ENCODE peak calls at places on chromosomes 7 and 10, in nine cellular contexts. G is fibroblast of lung; T is nephron progenitor cell; P is central memory CD4-positive, alpha-beta T cell; Q is activated B cell treated with CpG ODN at 0.5 μM for 24 hours; J is cardiac muscle cell; Y is CD4-positive, CD25-positive, alpha-beta regulatory T cell; D is smooth muscle cell of the brain vasculature; Z is activated effector memory CD4-positive, alpha-beta T cell treated with anti-CD3 and anti-CD28 coated beads, Interleukin-2, amount 50 U/mL, for 16 hours. U is an unnamed sample.

GRCh38 chr7:75595766-75596165 is 103.6 kb downstream of the SPDYE5 start:
- DNase-seq in G (peak; percentile 9), T (no peak), P (no peak), Q (no peak), J (no peak), Y (no peak), D (no peak), Z (no peak), U (no peak)

GRCh38 chr7:17407229-17407628 is 108.8 kb downstream of the AHR start:
- DNase-seq in G (no peak), T (no peak), P (no peak), Q (no peak), J (no peak), Y (no peak), D (no peak), Z (no peak), U (no peak)

GRCh38 chr10:43595739-43596298 is 10.4 kb upstream of the ZNF485 start:
- DNase-seq in G (no peak), T (no peak), P (peak; percentile 3), Q (no peak), J (no peak), Y (peak; percentile 15), D (no peak), Z (no peak), U (no peak)

GRCh38 chr10:3911713-3912442 is 126.9 kb upstream of the KLF6 start:
- DNase-seq in G (peak; percentile 65), T (no peak), P (no peak), Q (no peak), J (peak; percentile 38), Y (no peak), D (no peak), Z (no peak), U (no peak)

GRCh38 chr7:148849393-148850098 is 34.5 kb downstream of the EZH2 start:
- DNase-seq in G (no peak), T (no peak), P (no peak), Q (no peak), J (peak; percentile 35), Y (no peak), D (no peak), Z (no peak), U (no peak)

GRCh38 chr10:14585287-14586193 is 189.2 kb downstream of the FAM107B start:
- DNase-seq in G (no peak), T (no peak), P (no peak), Q (no peak), J (no peak), Y (no peak), D (no peak), Z (no peak), U (no peak)

GRCh38 chr10:79438699-79439085 is 6.7 kb downstream of the ZCCHC24 start:
- DNase-seq in G (no peak), T (no peak), P (no peak), Q (no peak), J (no peak), Y (no peak), D (no peak), Z (peak; percentile 43), U (no peak)

GRCh38 chr10:116444527-116445142 is 17.0 kb downstream of the PNLIPRP3 start:
- DNase-seq in G (peak; percentile 24), T (peak; percentile 51), P (no peak), Q (no peak), J (peak; percentile 70), Y (peak; percentile 17), D (peak; percentile 4), Z (no peak), U (peak; percentile 49)

GRCh38 chr7:40922316-40922670 is 780.6 kb downstream of the INHBA start:
- DNase-seq in G (peak; percentile 84), T (no peak), P (no peak), Q (no peak), J (no peak), Y (no peak), D (no peak), Z (no peak), U (no peak)

GRCh38 chr7:88927-89921 is 103.1 kb upstream of the FAM20C start:
- DNase-seq in G (peak; percentile 99), T (no peak), P (no peak), Q (no peak), J (no peak), Y (no peak), D (peak; percentile 69), Z (peak; percentile 57), U (no peak)

GRCh38 chr10:71217266-71218045 is 5.1 kb downstream of the UNC5B start:
- DNase-seq in G (peak; percentile 48), T (peak; percentile 67), P (no peak), Q (no peak), J (peak; percentile 76), Y (no peak), D (no peak), Z (peak; percentile 55), U (peak; percentile 62)

GRCh38 chr10:77111611-77112550 is 525.7 kb downstream of the KCNMA1 start:
- DNase-seq in G (peak; percentile 95), T (peak; percentile 31), P (no peak), Q (no peak), J (peak; percentile 62), Y (peak; percentile 14), D (peak; percentile 47), Z (no peak), U (peak; percentile 76)

GRCh38 chr7:54773472-54774399 is 14.7 kb upstream of the SEC61G start:
- DNase-seq in G (peak; percentile 74), T (peak; percentile 85), P (peak; percentile 45), Q (peak; percentile 34), J (peak; percentile 87), Y (peak; percentile 63), D (peak; percentile 69), Z (peak; percentile 87), U (peak; percentile 80)

GRCh38 chr10:131178521-131178920 is 133.0 kb downstream of the TCERG1L start:
- DNase-seq in G (no peak), T (no peak), P (no peak), Q (no peak), J (no peak), Y (no peak), D (no peak), Z (peak; percentile 43), U (no peak)

GRCh38 chr7:88090233-88090632 is 129.6 kb downstream of the SRI start:
- DNase-seq in G (no peak), T (no peak), P (no peak), Q (no peak), J (no peak), Y (no peak), D (no peak), Z (no peak), U (no peak)

GRCh38 chr10:7819126-7819470 is 793 bp downstream of the TAF3 start:
- DNase-seq in G (peak; percentile 44), T (peak; percentile 40), P (peak; percentile 3), Q (no peak), J (peak; percentile 67), Y (peak; percentile 52), D (no peak), Z (peak; percentile 71), U (no peak)

GRCh38 chr10:55631071-55631654 is 729.9 kb downstream of the ZWINT start:
- DNase-seq in G (peak; percentile 40), T (peak; percentile 88), P (no peak), Q (no peak), J (peak; percentile 90), Y (peak; percentile 21), D (no peak), Z (no peak), U (peak; percentile 88)

GRCh38 chr7:50355817-50356178 is 51.3 kb downstream of the IKZF1 start:
- DNase-seq in G (no peak), T (no peak), P (no peak), Q (no peak), J (peak; percentile 45), Y (no peak), D (no peak), Z (no peak), U (no peak)

GRCh38 chr10:78045856-78046255 is 12.2 kb downstream of the RPS24 start:
- DNase-seq in G (no peak), T (no peak), P (no peak), Q (no peak), J (no peak), Y (no peak), D (no peak), Z (no peak), U (no peak)

GRCh38 chr10:106224676-106225075 is 939.8 kb downstream of the SORCS1 start:
- DNase-seq in G (no peak), T (no peak), P (no peak), Q (no peak), J (no peak), Y (no peak), D (no peak), Z (no peak), U (no peak)

GRCh38 chr10:13614530-13615332 is 28.0 kb downstream of the PRPF18 start:
- DNase-seq in G (peak; percentile 90), T (peak; percentile 41), P (no peak), Q (no peak), J (peak; percentile 9), Y (no peak), D (no peak), Z (no peak), U (peak; percentile 53)

GRCh38 chr7:50667789-50668226 is 102.6 kb upstream of the DDC start:
- DNase-seq in G (no peak), T (no peak), P (no peak), Q (no peak), J (no peak), Y (no peak), D (no peak), Z (no peak), U (no peak)

GRCh38 chr7:124338861-124339260 is 306.0 kb upstream of the TMEM229A start:
- DNase-seq in G (no peak), T (no peak), P (no peak), Q (no peak), J (no peak), Y (no peak), D (no peak), Z (no peak), U (no peak)

GRCh38 chr7:157522954-157523353 is 186.2 kb downstream of the DNAJB6 start:
- DNase-seq in G (no peak), T (no peak), P (no peak), Q (no peak), J (no peak), Y (no peak), D (no peak), Z (peak; percentile 37), U (no peak)

GRCh38 chr7:94355389-94355788 is 39.3 kb upstream of the COL1A2 start:
- DNase-seq in G (peak; percentile 73), T (no peak), P (no peak), Q (no peak), J (no peak), Y (no peak), D (no peak), Z (no peak), U (no peak)

GRCh38 chr7:1992554-1992953 is 240.2 kb downstream of the MAD1L1 start:
- DNase-seq in G (no peak), T (no peak), P (no peak), Q (no peak), J (peak; percentile 43), Y (no peak), D (no peak), Z (no peak), U (no peak)

GRCh38 chr10:34102917-34103506 is 712.1 kb downstream of the PARD3 start:
- DNase-seq in G (no peak), T (no peak), P (no peak), Q (no peak), J (no peak), Y (no peak), D (no peak), Z (no peak), U (peak; percentile 31)